ENCODE peak calls at places on chromosomes 6 and 20, in seven cellular contexts. G is naive thymus-derived CD8-positive, alpha-beta T cell; T is NCI-H774; M is central memory CD4-positive, alpha-beta T cell; W is NCI-H2107; N is T-helper 9 cell; J is CD4-positive, CD25-positive, alpha-beta regulatory T cell. Q is an unnamed sample.

GRCh38 chr6:88641178-88641903 is 322.1 kb downstream of the RNGTT start:
- DNase-seq in G (no peak), T (no peak), M (no peak), W (no peak), N (no peak), J (no peak), Q (no peak)

GRCh38 chr20:5168582-5169396 is 42.0 kb downstream of the CDS2 start:
- DNase-seq in G (no peak), T (no peak), M (no peak), W (peak; percentile 44), N (no peak), J (no peak), Q (no peak)

GRCh38 chr20:44701116-44701865 is 13.9 kb upstream of the CCN5 start:
- DNase-seq in G (no peak), T (no peak), M (no peak), W (no peak), N (no peak), J (no peak), Q (no peak)

GRCh38 chr6:144434308-144434990 is 149.3 kb downstream of the UTRN start:
- DNase-seq in G (no peak), T (no peak), M (no peak), W (no peak), N (no peak), J (no peak), Q (no peak)

GRCh38 chr20:37007898-37008649 is 56.6 kb upstream of the SAMHD1 start:
- DNase-seq in G (peak; percentile 72), T (no peak), M (peak; percentile 52), W (no peak), N (no peak), J (peak; percentile 75), Q (no peak)

GRCh38 chr20:10350188-10350842 is 83.7 kb downstream of the MKKS start:
- DNase-seq in G (no peak), T (no peak), M (no peak), W (no peak), N (no peak), J (no peak), Q (no peak)

GRCh38 chr6:53432318-53433161 is 83.8 kb upstream of the ELOVL5 start:
- DNase-seq in G (no peak), T (peak; percentile 3), M (no peak), W (no peak), N (no peak), J (no peak), Q (no peak)

GRCh38 chr6:3218266-3218665 is 9.2 kb downstream of the TUBB2B start:
- DNase-seq in G (no peak), T (no peak), M (no peak), W (no peak), N (no peak), J (no peak), Q (no peak)

GRCh38 chr6:22873531-22874136 is 304.3 kb downstream of the HDGFL1 start:
- DNase-seq in G (no peak), T (no peak), M (no peak), W (no peak), N (no peak), J (no peak), Q (no peak)

GRCh38 chr20:6053064-6053775 is 640 bp downstream of the LRRN4 start:
- DNase-seq in G (no peak), T (no peak), M (no peak), W (no peak), N (no peak), J (no peak), Q (no peak)

GRCh38 chr6:110652520-110652919 is 162.7 kb downstream of the CDK19 start:
- DNase-seq in G (no peak), T (no peak), M (no peak), W (no peak), N (no peak), J (no peak), Q (no peak)

GRCh38 chr6:138596126-138596525 is 96.8 kb upstream of the NHSL1 start:
- DNase-seq in G (no peak), T (no peak), M (no peak), W (no peak), N (no peak), J (no peak), Q (no peak)

GRCh38 chr6:46010270-46010669 is 5.4 kb downstream of the CLIC5 start:
- DNase-seq in G (no peak), T (no peak), M (no peak), W (no peak), N (no peak), J (no peak), Q (no peak)

GRCh38 chr6:35059606-35060355 is 81.4 kb downstream of the TCP11 start:
- DNase-seq in G (no peak), T (no peak), M (no peak), W (no peak), N (no peak), J (no peak), Q (no peak)

GRCh38 chr6:130467146-130467545 is 101.3 kb downstream of the TMEM200A start:
- DNase-seq in G (no peak), T (no peak), M (no peak), W (no peak), N (no peak), J (no peak), Q (no peak)

GRCh38 chr6:16361861-16362260 is 123.5 kb downstream of the GMPR start:
- DNase-seq in G (no peak), T (no peak), M (no peak), W (no peak), N (no peak), J (no peak), Q (no peak)

GRCh38 chr6:154619183-154619582 is 108.7 kb upstream of the CNKSR3 start:
- DNase-seq in G (no peak), T (peak; percentile 85), M (no peak), W (no peak), N (no peak), J (no peak), Q (peak; percentile 67)

GRCh38 chr6:132648356-132648755 is 10.6 kb downstream of the TAAR1 start:
- DNase-seq in G (no peak), T (peak; percentile 53), M (peak; percentile 13), W (no peak), N (no peak), J (no peak), Q (no peak)

GRCh38 chr6:12490904-12491571 is 200.9 kb downstream of the EDN1 start:
- DNase-seq in G (no peak), T (no peak), M (no peak), W (no peak), N (no peak), J (no peak), Q (no peak)

GRCh38 chr20:22303523-22303922 is 280.8 kb downstream of the FOXA2 start:
- DNase-seq in G (no peak), T (no peak), M (no peak), W (no peak), N (no peak), J (no peak), Q (no peak)

GRCh38 chr20:17568045-17568788 is 1.7 kb upstream of the DSTN start:
- DNase-seq in G (no peak), T (no peak), M (no peak), W (no peak), N (no peak), J (no peak), Q (no peak)

GRCh38 chr6:37006793-37007339 is 1.4 kb downstream of the FGD2 start:
- DNase-seq in G (no peak), T (no peak), M (no peak), W (no peak), N (no peak), J (no peak), Q (no peak)

GRCh38 chr6:37607949-37608348 is 89.7 kb downstream of the MDGA1 start:
- DNase-seq in G (no peak), T (no peak), M (no peak), W (no peak), N (no peak), J (no peak), Q (no peak)

GRCh38 chr6:123715243-123715863 is 78.6 kb upstream of the TRDN start:
- DNase-seq in G (no peak), T (peak; percentile 55), M (no peak), W (peak; percentile 10), N (no peak), J (no peak), Q (no peak)

GRCh38 chr6:159608961-159609673 is 83.9 kb downstream of the SOD2 start:
- DNase-seq in G (no peak), T (no peak), M (no peak), W (no peak), N (no peak), J (no peak), Q (no peak)

GRCh38 chr6:94446120-94446519 is 1026.8 kb upstream of the EPHA7 start:
- DNase-seq in G (no peak), T (no peak), M (no peak), W (no peak), N (no peak), J (no peak), Q (no peak)

GRCh38 chr20:42277203-42277602 is 659.0 kb upstream of the CHD6 start:
- DNase-seq in G (no peak), T (peak; percentile 48), M (no peak), W (no peak), N (no peak), J (no peak), Q (no peak)

GRCh38 chr20:58895796-58896180 is 43.3 kb downstream of the GNAS start:
- DNase-seq in G (no peak), T (no peak), M (no peak), W (no peak), N (no peak), J (no peak), Q (no peak)

GRCh38 chr6:130431346-130431745 is 65.5 kb downstream of the TMEM200A start:
- DNase-seq in G (no peak), T (no peak), M (no peak), W (no peak), N (no peak), J (no peak), Q (no peak)

GRCh38 chr6:108945686-108946158 is 97.5 kb downstream of the ARMC2 start:
- DNase-seq in G (no peak), T (no peak), M (no peak), W (no peak), N (no peak), J (no peak), Q (no peak)

GRCh38 chr20:64102647-64103354 is 4.6 kb downstream of the NPBWR2 start:
- DNase-seq in G (peak; percentile 64), T (peak; percentile 51), M (no peak), W (peak; percentile 86), N (no peak), J (no peak), Q (no peak)

GRCh38 chr6:156068870-156069269 is 613.2 kb upstream of the NOX3 start:
- DNase-seq in G (no peak), T (no peak), M (no peak), W (no peak), N (no peak), J (no peak), Q (no peak)

GRCh38 chr20:34773726-34774125 is 51.7 kb downstream of the NCOA6 start:
- DNase-seq in G (no peak), T (no peak), M (no peak), W (no peak), N (no peak), J (no peak), Q (no peak)

GRCh38 chr6:156731436-156731835 is 45.7 kb upstream of the ARID1B start:
- DNase-seq in G (no peak), T (peak; percentile 51), M (no peak), W (no peak), N (no peak), J (no peak), Q (peak; percentile 32)

GRCh38 chr6:169883316-169883715 is 131.9 kb downstream of the ERMARD start:
- DNase-seq in G (no peak), T (no peak), M (no peak), W (no peak), N (no peak), J (no peak), Q (no peak)

GRCh38 chr20:44702776-44703175 is 12.4 kb upstream of the CCN5 start:
- DNase-seq in G (no peak), T (no peak), M (no peak), W (no peak), N (no peak), J (no peak), Q (no peak)